ENCODE peak calls at places on chromosomes 2 and 18, in seven cellular contexts. X, M, G, K, R, N and J are unnamed samples.

GRCh38 chr2:65053199-65053598 is 3.0 kb upstream of the CEP68 start:
- DNase-seq in X (no peak), M (no peak), G (no peak), K (no peak), R (no peak), N (no peak), J (no peak)

GRCh38 chr2:138503087-138503442 is 1.5 kb downstream of the SPOPL start:
- DNase-seq in X (no peak), M (peak), G (no peak), K (no peak), R (no peak), N (no peak), J (peak)

GRCh38 chr18:500230-500555 is 308 bp downstream of the COLEC12 start:
- DNase-seq in X (no peak), M (no peak), G (peak), K (peak), R (peak), N (no peak), J (no peak)

GRCh38 chr2:216533504-216534068 is 34.9 kb downstream of the RPL37A start:
- DNase-seq in X (no peak), M (peak), G (no peak), K (no peak), R (no peak), N (no peak), J (no peak)

GRCh38 chr2:158664987-158665386 is 130.1 kb upstream of the DAPL1 start:
- DNase-seq in X (peak), M (peak), G (no peak), K (no peak), R (no peak), N (no peak), J (no peak)

GRCh38 chr2:64645014-64645418 is 8.7 kb downstream of the SERTAD2 start:
- DNase-seq in X (peak), M (peak), G (peak), K (peak), R (peak), N (no peak), J (peak)

GRCh38 chr18:3692691-3693090 is 242.7 kb downstream of the TGIF1 start:
- DNase-seq in X (no peak), M (no peak), G (no peak), K (no peak), R (no peak), N (no peak), J (no peak)

GRCh38 chr2:19933351-19933981 is 31.7 kb upstream of the TTC32 start:
- DNase-seq in X (peak), M (peak), G (no peak), K (no peak), R (no peak), N (no peak), J (peak)

GRCh38 chr2:135825131-135825854 is 11.7 kb downstream of the LCT start:
- DNase-seq in X (no peak), M (no peak), G (no peak), K (no peak), R (no peak), N (no peak), J (peak)

GRCh38 chr2:170030040-170030439 is 147.9 kb upstream of the MYO3B start:
- DNase-seq in X (no peak), M (no peak), G (no peak), K (no peak), R (no peak), N (no peak), J (no peak)

GRCh38 chr2:9057939-9058761 is 54.7 kb upstream of the MBOAT2 start:
- DNase-seq in X (peak), M (peak), G (no peak), K (peak), R (no peak), N (no peak), J (peak)

GRCh38 chr2:23697256-23697655 is 229.7 kb downstream of the ATAD2B start:
- DNase-seq in X (no peak), M (no peak), G (no peak), K (no peak), R (no peak), N (no peak), J (no peak)

GRCh38 chr2:45681675-45682074 is 30.2 kb downstream of the PRKCE start:
- DNase-seq in X (peak), M (peak), G (no peak), K (peak), R (no peak), N (no peak), J (peak)
- H3K4ac ChIP-seq in X (no peak), M (no peak), G (no peak), K (no peak), R (no peak), N (no peak), J (no peak)

GRCh38 chr2:187338679-187339121 is 109.4 kb downstream of the CALCRL start:
- DNase-seq in X (no peak), M (no peak), G (no peak), K (no peak), R (peak), N (no peak), J (no peak)
- H3K4ac ChIP-seq in X (no peak), M (no peak), G (peak), K (no peak), R (no peak), N (no peak), J (no peak)

DNA sequence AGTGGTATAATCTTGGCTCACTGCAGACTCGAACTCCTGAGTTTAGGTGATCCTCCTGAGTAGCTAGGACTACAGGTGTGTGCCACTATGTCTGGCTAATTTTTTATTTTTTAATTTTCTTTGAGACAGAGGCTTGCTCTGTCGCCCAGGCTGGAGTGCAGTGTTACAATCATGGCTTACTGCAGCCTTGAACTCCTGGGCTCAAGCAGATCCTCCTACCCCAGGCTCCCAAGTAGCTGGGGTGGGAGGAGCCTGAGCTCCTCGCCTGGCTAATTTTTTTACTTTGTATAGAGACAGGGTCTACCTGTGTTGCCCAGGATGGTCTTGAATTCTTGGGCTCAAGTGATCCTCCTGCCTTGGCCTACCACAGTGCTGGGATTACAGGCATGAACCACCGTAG is 62.5 kb downstream of the BABAM2 start:
- DNase-seq in X (no peak), M (no peak), G (no peak), K (no peak), R (no peak), N (no peak), J (no peak)
- H3K4ac ChIP-seq in X (peak), M (no peak), G (no peak), K (no peak), R (no peak), N (no peak), J (no peak)

DNA sequence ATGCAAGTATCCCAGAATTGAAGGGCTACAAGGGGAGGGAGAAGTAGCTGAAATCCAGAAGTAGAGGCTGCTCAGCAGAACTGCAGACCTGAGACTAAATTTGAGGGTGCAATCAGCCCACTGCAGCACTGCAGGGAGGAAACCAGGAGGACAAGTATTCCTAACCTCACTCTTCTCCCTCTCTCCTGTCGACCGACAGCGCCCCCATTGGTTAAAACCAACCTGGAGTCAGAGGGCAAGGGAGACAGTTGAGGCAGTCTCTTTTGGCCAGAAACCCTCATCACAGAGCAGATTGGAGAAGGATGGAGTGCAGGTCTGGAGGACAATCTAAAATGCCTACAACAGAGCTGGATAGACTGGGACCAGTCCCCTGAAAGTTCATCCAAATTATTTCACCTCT is 768.9 kb upstream of the KLHL29 start:
- DNase-seq in X (no peak), M (no peak), G (no peak), K (no peak), R (peak), N (no peak), J (no peak)
- H3K4ac ChIP-seq in X (no peak), M (no peak), G (no peak), K (no peak), R (no peak), N (no peak), J (no peak)

GRCh38 chr18:73352546-73352945 is 484.8 kb upstream of the NETO1 start:
- DNase-seq in X (peak), M (no peak), G (no peak), K (peak), R (no peak), N (no peak), J (no peak)

DNA sequence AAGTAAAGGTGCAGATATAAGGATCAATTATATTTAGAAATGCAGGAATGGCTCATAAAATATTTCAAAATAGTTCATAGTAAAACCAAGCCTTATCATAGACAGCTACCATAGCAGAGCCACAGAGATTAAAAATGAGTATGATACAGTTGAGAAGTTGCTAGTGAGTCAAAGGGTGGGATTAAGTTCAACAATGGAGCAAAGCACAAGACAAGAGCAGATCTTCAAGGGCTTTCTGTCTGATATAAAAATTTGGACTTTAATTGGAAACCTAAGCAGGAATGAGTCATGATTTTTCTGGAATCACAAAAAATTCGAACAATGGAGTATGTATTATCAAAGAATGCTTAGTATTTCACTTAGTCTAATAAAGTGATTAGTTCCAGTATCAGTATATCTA is 487.3 kb upstream of the NETO1 start:
- DNase-seq in X (peak), M (no peak), G (no peak), K (no peak), R (no peak), N (no peak), J (no peak)
- H3K4ac ChIP-seq in X (no peak), M (no peak), G (no peak), K (no peak), R (no peak), N (no peak), J (no peak)

DNA sequence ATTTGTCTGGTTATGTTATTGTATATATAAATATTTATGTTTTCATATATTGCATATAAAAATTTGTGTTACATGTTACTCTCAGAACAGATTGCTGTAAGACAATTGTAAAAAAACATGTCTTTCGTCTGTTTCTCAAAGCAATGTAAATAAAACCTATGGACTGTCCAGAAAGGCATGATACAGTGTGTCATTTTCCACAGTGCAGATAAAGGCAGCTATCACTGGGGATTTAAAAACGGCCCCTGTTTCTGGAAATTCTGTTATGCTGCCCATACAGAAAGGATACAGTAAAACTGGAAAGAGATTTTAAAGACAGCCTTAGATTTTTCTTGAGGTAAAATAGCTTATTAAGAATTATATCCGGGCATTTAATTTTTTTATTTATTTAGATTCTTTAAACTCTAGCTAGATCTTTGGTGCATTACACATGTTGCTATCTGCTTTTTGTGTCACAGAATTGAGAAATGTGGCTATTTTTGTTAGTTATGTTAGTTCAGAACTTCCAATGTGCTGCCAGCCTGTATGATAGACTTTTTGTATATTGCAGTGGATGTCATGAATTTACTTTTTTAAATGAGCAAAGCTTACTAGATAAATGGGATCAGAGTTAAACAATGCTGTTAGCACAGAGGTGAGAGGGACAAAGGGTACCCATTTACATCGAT is 843 bp upstream of the INO80D start:
- DNase-seq in X (no peak), M (peak), G (no peak), K (no peak), R (no peak), N (no peak), J (peak)
- H3K4ac ChIP-seq in X (peak), M (no peak), G (no peak), K (no peak), R (no peak), N (no peak), J (no peak)

GRCh38 chr2:144669196-144669987 is 149.5 kb upstream of the ZEB2 start:
- DNase-seq in X (no peak), M (no peak), G (no peak), K (no peak), R (no peak), N (no peak), J (no peak)
- H3K4ac ChIP-seq in X (no peak), M (no peak), G (no peak), K (no peak), R (no peak), N (no peak), J (no peak)

DNA sequence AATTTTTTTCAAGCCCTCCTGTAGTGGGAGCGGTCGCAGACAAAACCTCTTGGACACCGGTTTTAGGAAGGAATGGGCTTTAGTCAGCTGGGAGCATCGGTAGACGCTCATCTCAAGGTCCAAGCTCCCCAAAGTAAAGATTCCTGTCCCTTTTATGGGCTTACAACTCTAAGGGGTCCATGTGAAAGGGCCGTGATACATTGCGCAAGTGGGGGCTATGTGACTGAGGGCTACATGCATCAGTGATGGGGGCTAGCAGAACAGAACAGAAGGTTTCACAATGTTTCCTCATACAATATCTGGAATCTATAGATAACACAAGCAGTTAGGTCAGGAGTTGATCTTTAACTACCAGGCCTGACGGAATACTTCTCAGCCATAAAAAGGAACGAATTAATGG is 62.5 kb downstream of the CAMKMT start:
- DNase-seq in X (no peak), M (no peak), G (no peak), K (no peak), R (no peak), N (no peak), J (no peak)
- H3K4ac ChIP-seq in X (no peak), M (no peak), G (no peak), K (no peak), R (no peak), N (no peak), J (no peak)